ENCODE peak calls at places on chromosomes 7 and 10, in eight cellular contexts. F, D, W, G, Z, B, O and E are unnamed samples. For H3K79me2, the result is how much of the 10 kb centered on the place peaks cover.

GRCh38 chr7:11760372-11760771 is 71.6 kb downstream of the THSD7A start:
- DNase-seq in F (no peak), D (no peak), W (peak), G (peak), Z (no peak), B (no peak), O (no peak), E (peak)

GRCh38 chr10:125332548-125333208 is 172.3 kb upstream of the CTBP2 start:
- DNase-seq in F (no peak), D (no peak), W (no peak), G (no peak), Z (no peak), B (no peak), O (no peak), E (no peak)

GRCh38 chr10:70740441-70741288 is 44.5 kb downstream of the TBATA start:
- DNase-seq in F (no peak), D (no peak), W (no peak), G (no peak), Z (no peak), B (no peak), O (no peak), E (no peak)

GRCh38 chr10:122746408-122746807 is 46.8 kb upstream of the C10orf120 start:
- DNase-seq in F (no peak), D (no peak), W (no peak), G (no peak), Z (no peak), B (no peak), O (no peak), E (no peak)

GRCh38 chr10:24716295-24716694 is 7.4 kb downstream of the ARHGAP21 start:
- DNase-seq in F (no peak), D (no peak), W (no peak), G (no peak), Z (no peak), B (no peak), O (no peak), E (no peak)

GRCh38 chr7:117212969-117213877 is 109.6 kb downstream of the WNT2 start:
- DNase-seq in F (peak), D (peak), W (peak), G (peak), Z (peak), B (peak), O (peak), E (peak)

GRCh38 chr10:76939862-76940495 is 697.6 kb downstream of the KCNMA1 start:
- DNase-seq in F (no peak), D (no peak), W (no peak), G (no peak), Z (no peak), B (no peak), O (no peak), E (no peak)

GRCh38 chr10:102312683-102313082 is 67.4 kb downstream of the GBF1 start:
- DNase-seq in F (no peak), D (peak), W (no peak), G (peak), Z (no peak), B (no peak), O (peak), E (no peak)

GRCh38 chr10:132845041-132845551 is 59.1 kb upstream of the NKX6-2 start:
- DNase-seq in F (no peak), D (no peak), W (no peak), G (no peak), Z (no peak), B (no peak), O (no peak), E (no peak)

GRCh38 chr7:83532229-83532628 is 116.7 kb downstream of the SEMA3E start:
- DNase-seq in F (no peak), D (peak), W (peak), G (peak), Z (no peak), B (no peak), O (peak), E (no peak)

GRCh38 chr7:77330169-77330882 is 85.8 kb downstream of the GSAP start:
- DNase-seq in F (no peak), D (peak), W (no peak), G (peak), Z (no peak), B (peak), O (no peak), E (no peak)

GRCh38 chr10:87803328-87803727 is 14.7 kb downstream of the ATAD1 start:
- DNase-seq in F (no peak), D (no peak), W (no peak), G (no peak), Z (no peak), B (no peak), O (no peak), E (no peak)

GRCh38 chr10:17200885-17201164 is 647 bp downstream of the TRDMT1 start:
- DNase-seq in F (no peak), D (peak), W (peak), G (peak), Z (no peak), B (no peak), O (peak), E (no peak)

GRCh38 chr10:113080621-113081229 is 130.7 kb downstream of the TCF7L2 start:
- DNase-seq in F (no peak), D (no peak), W (no peak), G (no peak), Z (no peak), B (no peak), O (no peak), E (no peak)

GRCh38 chr7:5689118-5689517 is 92.3 kb downstream of the RNF216 start:
- DNase-seq in F (no peak), D (no peak), W (peak), G (peak), Z (no peak), B (no peak), O (no peak), E (no peak)

GRCh38 chr7:51647931-51648351 is 331.3 kb upstream of the COBL start:
- DNase-seq in F (peak), D (no peak), W (no peak), G (no peak), Z (no peak), B (no peak), O (peak), E (peak)

GRCh38 chr10:34967411-34967880 is 122.7 kb downstream of the CUL2 start:
- DNase-seq in F (no peak), D (no peak), W (peak), G (peak), Z (no peak), B (no peak), O (peak), E (no peak)

GRCh38 chr7:9280088-9280487 is 846.7 kb downstream of the NXPH1 start:
- DNase-seq in F (no peak), D (no peak), W (no peak), G (no peak), Z (no peak), B (no peak), O (no peak), E (no peak)

GRCh38 chr7:136911362-136911761 is 42.9 kb downstream of the CHRM2 start:
- DNase-seq in F (no peak), D (peak), W (peak), G (peak), Z (no peak), B (no peak), O (peak), E (no peak)

GRCh38 chr7:9013940-9014339 is 580.5 kb downstream of the NXPH1 start:
- DNase-seq in F (no peak), D (no peak), W (no peak), G (no peak), Z (peak), B (no peak), O (no peak), E (peak)

GRCh38 chr7:11434371-11434770 is 397.6 kb downstream of the THSD7A start:
- DNase-seq in F (no peak), D (no peak), W (peak), G (peak), Z (no peak), B (no peak), O (peak), E (no peak)

GRCh38 chr10:114856544-114857287 is 35.1 kb downstream of the FHIP2A start:
- DNase-seq in F (no peak), D (peak), W (peak), G (peak), Z (no peak), B (no peak), O (peak), E (no peak)

GRCh38 chr7:76108540-76109233 is 60.8 kb downstream of the MDH2 start:
- DNase-seq in F (peak), D (peak), W (no peak), G (peak), Z (no peak), B (no peak), O (peak), E (no peak)

GRCh38 chr7:139725077-139725476 is 52.7 kb downstream of the HIPK2 start:
- DNase-seq in F (no peak), D (peak), W (peak), G (peak), Z (no peak), B (no peak), O (peak), E (no peak)

GRCh38 chr7:1747004-1747801 is 77.1 kb downstream of the ELFN1 start:
- DNase-seq in F (no peak), D (no peak), W (no peak), G (no peak), Z (no peak), B (no peak), O (no peak), E (no peak)

GRCh38 chr10:102668312-102669110 is 24.2 kb downstream of the TRIM8 start:
- DNase-seq in F (no peak), D (no peak), W (no peak), G (no peak), Z (no peak), B (no peak), O (no peak), E (no peak)

GRCh38 chr10:132586731-132587130 is 49.1 kb downstream of the INPP5A start:
- DNase-seq in F (no peak), D (no peak), W (no peak), G (no peak), Z (no peak), B (no peak), O (no peak), E (no peak)

GRCh38 chr7:48246073-48246472 is 74.8 kb downstream of the ABCA13 start:
- DNase-seq in F (no peak), D (no peak), W (no peak), G (no peak), Z (no peak), B (no peak), O (peak), E (no peak)

GRCh38 chr7:101947899-101948298 is 130.5 kb downstream of the CUX1 start:
- DNase-seq in F (no peak), D (no peak), W (peak), G (no peak), Z (no peak), B (no peak), O (peak), E (no peak)

GRCh38 chr7:52120908-52121307 is 804.3 kb upstream of the COBL start:
- DNase-seq in F (no peak), D (no peak), W (no peak), G (no peak), Z (no peak), B (no peak), O (no peak), E (peak)

GRCh38 chr7:134627109-134627774 is 19.4 kb upstream of the BPGM start:
- DNase-seq in F (no peak), D (no peak), W (no peak), G (no peak), Z (no peak), B (no peak), O (no peak), E (no peak)

GRCh38 chr10:33280217-33280616 is 54.2 kb downstream of the NRP1 start:
- DNase-seq in F (no peak), D (no peak), W (peak), G (peak), Z (no peak), B (no peak), O (no peak), E (no peak)

GRCh38 chr7:69620063-69620462 is 21.8 kb downstream of the AUTS2 start:
- DNase-seq in F (no peak), D (no peak), W (no peak), G (no peak), Z (no peak), B (no peak), O (no peak), E (no peak)

GRCh38 chr10:18216482-18216881 is 76.3 kb downstream of the CACNB2 start:
- DNase-seq in F (peak), D (peak), W (peak), G (peak), Z (no peak), B (no peak), O (no peak), E (peak)

GRCh38 chr10:133079836-133080682 is 7.7 kb upstream of the ADGRA1 start:
- DNase-seq in F (no peak), D (no peak), W (no peak), G (peak), Z (no peak), B (peak), O (no peak), E (peak)

GRCh38 chr10:51113007-51113406 is 38.7 kb downstream of the PRKG1 start:
- DNase-seq in F (no peak), D (no peak), W (no peak), G (no peak), Z (no peak), B (no peak), O (no peak), E (no peak)

GRCh38 chr7:104973909-104974415 is 40.0 kb upstream of the KMT2E start:
- DNase-seq in F (no peak), D (no peak), W (peak), G (peak), Z (no peak), B (no peak), O (peak), E (no peak)

GRCh38 chr7:96973986-96974385 is 31.4 kb upstream of the DLX6 start:
- DNase-seq in F (no peak), D (no peak), W (no peak), G (peak), Z (no peak), B (no peak), O (peak), E (no peak)

GRCh38 chr10:118844731-118845573 is 90.2 kb upstream of the CACUL1 start:
- DNase-seq in F (no peak), D (peak), W (no peak), G (no peak), Z (no peak), B (no peak), O (peak), E (no peak)

GRCh38 chr10:118841881-118842605 is 87.3 kb upstream of the CACUL1 start:
- DNase-seq in F (no peak), D (no peak), W (no peak), G (no peak), Z (no peak), B (no peak), O (no peak), E (no peak)

GRCh38 chr10:118842826-118843624 is 88.3 kb upstream of the CACUL1 start:
- DNase-seq in F (no peak), D (no peak), W (no peak), G (no peak), Z (no peak), B (no peak), O (no peak), E (no peak)

GRCh38 chr10:118843647-118844265 is 89.0 kb upstream of the CACUL1 start:
- DNase-seq in F (no peak), D (no peak), W (no peak), G (no peak), Z (no peak), B (no peak), O (no peak), E (no peak)

GRCh38 chr10:118845776-118846175 is 91.0 kb upstream of the CACUL1 start:
- DNase-seq in F (no peak), D (no peak), W (no peak), G (no peak), Z (no peak), B (no peak), O (no peak), E (no peak)
- H3K27ac ChIP-seq in F (no peak), D (no peak), W (no peak), G (no peak), Z (no peak), B (no peak), O (no peak), E (no peak)

GRCh38 chr7:100433276-100433591 is 3.1 kb downstream of the PPP1R35 start:
- DNase-seq in F (no peak), D (no peak), W (no peak), G (no peak), Z (no peak), B (no peak), O (no peak), E (no peak)
- H3K79me2 ChIP-seq in F (under half), D (half or more), W (half or more), G (half or more), Z (under half), B (half or more), O (half or more), E (half or more)

GRCh38 chr10:43867113-43867512 is 218.4 kb upstream of the ZNF32 start:
- DNase-seq in F (peak), D (no peak), W (no peak), G (no peak), Z (no peak), B (no peak), O (no peak), E (no peak)

GRCh38 chr10:43868952-43869351 is 220.3 kb upstream of the ZNF32 start:
- DNase-seq in F (no peak), D (no peak), W (no peak), G (no peak), Z (no peak), B (no peak), O (no peak), E (no peak)

GRCh38 chr10:43869669-43870322 is 221.1 kb upstream of the ZNF32 start:
- DNase-seq in F (no peak), D (no peak), W (no peak), G (no peak), Z (no peak), B (no peak), O (no peak), E (no peak)

GRCh38 chr10:43867667-43868361 is 219.1 kb upstream of the ZNF32 start:
- DNase-seq in F (peak), D (peak), W (peak), G (peak), Z (no peak), B (no peak), O (peak), E (no peak)

DNA sequence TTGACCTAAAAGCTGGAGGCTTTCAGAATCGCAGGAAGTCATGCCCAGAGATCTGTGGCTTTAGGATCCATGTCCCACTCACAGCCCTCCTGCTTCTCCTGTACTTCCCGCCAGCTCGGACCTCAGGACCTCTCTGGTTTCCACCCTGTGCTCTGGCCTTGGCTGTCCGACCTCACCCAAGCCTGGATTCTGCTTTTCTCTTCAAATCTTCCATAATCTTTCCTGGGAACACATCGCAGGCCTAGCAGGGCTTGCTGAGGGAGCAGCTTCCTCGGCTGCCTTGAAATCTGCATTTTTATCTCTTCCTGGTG is 219.6 kb upstream of the ZNF32 start:
- DNase-seq in F (no peak), D (no peak), W (no peak), G (no peak), Z (no peak), B (no peak), O (no peak), E (no peak)
- H2AFZ ChIP-seq in F (no peak), D (peak), W (peak), G (peak), Z (no peak), B (no peak), O (no peak), E (no peak)

GRCh38 chr7:112484671-112485097 is 3.9 kb downstream of the LSMEM1 start:
- DNase-seq in F (peak), D (peak), W (peak), G (peak), Z (no peak), B (no peak), O (peak), E (no peak)
- H3K27ac ChIP-seq in F (no peak), D (peak), W (peak), G (peak), Z (no peak), B (no peak), O (peak), E (no peak)

GRCh38 chr10:26839966-26840627 is 20.7 kb downstream of the ABI1 start:
- DNase-seq in F (no peak), D (no peak), W (peak), G (peak), Z (no peak), B (no peak), O (peak), E (no peak)

GRCh38 chr10:26832960-26833359 is 27.8 kb downstream of the ABI1 start:
- DNase-seq in F (no peak), D (no peak), W (no peak), G (no peak), Z (no peak), B (no peak), O (no peak), E (peak)

GRCh38 chr10:26837139-26837538 is 23.6 kb downstream of the ABI1 start:
- DNase-seq in F (no peak), D (no peak), W (no peak), G (no peak), Z (no peak), B (no peak), O (no peak), E (no peak)

GRCh38 chr10:26829810-26830515 is 30.8 kb downstream of the ABI1 start:
- DNase-seq in F (no peak), D (no peak), W (no peak), G (no peak), Z (no peak), B (no peak), O (no peak), E (no peak)

GRCh38 chr10:26835025-26835424 is 25.7 kb downstream of the ABI1 start:
- DNase-seq in F (no peak), D (no peak), W (no peak), G (no peak), Z (no peak), B (no peak), O (no peak), E (no peak)
- H3K79me2 ChIP-seq in F (half or more), D (under half), W (half or more), G (half or more), Z (under half), B (half or more), O (half or more), E (half or more)

DNA sequence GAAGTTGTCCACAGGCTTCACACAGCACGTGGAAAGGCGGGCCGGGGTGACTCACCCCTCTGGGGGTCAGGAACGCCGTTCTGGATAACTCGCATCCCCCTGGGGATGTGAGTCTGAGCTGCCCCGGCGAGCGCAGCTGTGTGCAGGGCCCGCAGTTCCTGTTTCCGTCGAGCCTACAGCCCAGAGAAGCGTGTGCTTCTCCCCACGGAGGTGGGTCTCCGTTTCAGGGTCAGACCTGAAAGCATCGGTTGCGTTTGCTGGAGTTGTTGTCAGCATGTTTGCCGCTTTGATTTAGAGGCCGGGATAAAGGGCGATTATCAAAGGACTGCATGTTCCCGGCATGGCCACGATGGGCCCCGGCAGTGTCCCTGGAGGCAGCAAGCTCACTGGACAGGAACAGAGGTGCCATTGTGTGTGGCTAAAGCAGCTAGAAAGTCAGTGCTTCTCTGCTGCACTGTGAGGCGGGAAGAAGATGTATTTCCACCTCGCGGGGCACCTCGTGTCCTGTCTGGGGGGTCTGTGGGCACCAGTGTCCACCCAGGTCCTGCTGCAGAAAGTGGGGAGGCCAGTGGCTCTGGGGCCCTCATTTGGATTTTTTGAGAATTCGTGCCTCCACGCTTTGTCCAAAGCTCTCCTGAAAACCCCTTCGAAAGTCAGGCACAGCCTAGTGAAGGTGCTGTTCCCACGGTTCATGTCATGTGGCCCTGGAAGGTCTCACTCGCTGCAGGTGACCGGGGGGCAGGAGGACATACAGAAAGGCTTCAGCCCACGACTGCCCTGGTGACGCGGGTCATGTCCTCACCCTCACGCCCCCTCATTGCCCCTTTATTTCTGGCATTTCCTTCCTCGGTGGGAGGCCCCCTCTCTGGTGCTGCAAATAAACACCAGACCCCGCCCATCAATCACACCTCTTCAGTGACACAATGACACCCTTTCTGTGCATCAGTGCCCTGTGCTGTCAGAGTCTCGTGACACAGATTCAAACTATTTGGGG is 27.4 kb upstream of the GDI2 start:
- DNase-seq in F (peak), D (no peak), W (no peak), G (no peak), Z (no peak), B (no peak), O (peak), E (peak)
- H2AFZ ChIP-seq in F (peak), D (no peak), W (peak), G (no peak), Z (peak), B (no peak), O (peak), E (peak)

GRCh38 chr7:44384586-44385383 is 59.4 kb upstream of the CAMK2B start:
- DNase-seq in F (no peak), D (no peak), W (no peak), G (no peak), Z (no peak), B (no peak), O (no peak), E (no peak)
- H3K27ac ChIP-seq in F (no peak), D (no peak), W (no peak), G (peak), Z (no peak), B (no peak), O (no peak), E (no peak)

GRCh38 chr7:17832242-17832641 is 108.1 kb downstream of the SNX13 start:
- DNase-seq in F (no peak), D (no peak), W (no peak), G (peak), Z (no peak), B (no peak), O (no peak), E (no peak)
- H3K79me2 ChIP-seq in F (under half), D (under half), W (under half), G (under half), Z (under half), B (under half), O (under half), E (under half)